ENCODE peak calls at places on chromosomes 5 and 9, in six cellular contexts. K is H1, U is GM12878, G is K562, N is GM12891, A is HepG2. F is an unnamed sample.
A peak's percentile ranks its signal among the peaks of the same experiment; 100 is the strongest.

GRCh38 chr9:97316904-97317303 is 9.4 kb downstream of the CCDC180 start:
- DNase-seq in K (no peak), N (no peak), A (no peak), U (no peak), G (no peak), F (no peak)

GRCh38 chr5:175659546-175660248 is 1.8 kb downstream of the HRH2 start:
- DNase-seq in G (no peak), A (no peak), N (no peak), U (no peak), K (no peak), F (no peak)

GRCh38 chr5:142366007-142366406 is 41.2 kb upstream of the SPRY4 start:
- DNase-seq in G (no peak), U (no peak), N (no peak), K (no peak), A (no peak), F (no peak)

GRCh38 chr5:149037819-149038218 is 25.0 kb downstream of the SH3TC2 start:
- DNase-seq in N (no peak), G (no peak), U (no peak), A (no peak), K (no peak), F (no peak)

GRCh38 chr9:109912726-109913460 is 132.9 kb downstream of the PALM2AKAP2 start:
- DNase-seq in N (no peak), A (no peak), K (no peak), U (no peak), G (no peak), F (no peak)

GRCh38 chr9:3200331-3200774 is 325.4 kb downstream of the RFX3 start:
- DNase-seq in K (no peak), G (no peak), A (no peak), U (no peak), N (no peak), F (no peak)

GRCh38 chr5:107570805-107571531 is 99.8 kb downstream of the EFNA5 start:
- DNase-seq in N (peak; percentile 27), A (peak; percentile 2), U (peak; percentile 94), G (no peak), K (no peak), F (peak; percentile 36)

GRCh38 chr9:106146066-106146840 is 451.9 kb downstream of the TMEM38B start:
- DNase-seq in U (no peak), A (no peak), G (no peak), N (no peak), K (no peak), F (no peak)

GRCh38 chr5:132226516-132227234 is 978 bp downstream of the P4HA2 start:
- DNase-seq in G (no peak), U (no peak), N (no peak), A (no peak), K (peak; percentile 47), F (no peak)

GRCh38 chr5:132227235-132227484 is 493 bp downstream of the P4HA2 start:
- DNase-seq in A (no peak), U (no peak), N (no peak), G (no peak), K (no peak), F (no peak)

GRCh38 chr5:132228241-132229035 is 785 bp upstream of the P4HA2 start:
- DNase-seq in A (no peak), U (no peak), N (no peak), G (no peak), K (peak; percentile 49), F (no peak)

GRCh38 chr5:132229236-132229635 is 1.6 kb upstream of the P4HA2 start:
- DNase-seq in G (no peak), N (no peak), U (no peak), A (no peak), K (no peak), F (no peak)

GRCh38 chr5:132227485-132228240 is at the start of gene P4HA2:
- DNase-seq in A (peak; percentile 64), N (peak; percentile 86), U (no peak), G (peak; percentile 91), K (peak; percentile 86), F (peak; percentile 80)
- TF ChIP-seq POLR2A in A (peak; percentile 44), N (no peak), U (peak; percentile 68), G (peak; percentile 71), K (no peak), F (no peak)

GRCh38 chr9:111759762-111760639 is 34.7 kb downstream of the SHOC1 start:
- DNase-seq in G (peak; percentile 83), N (peak; percentile 15), U (peak; percentile 79), K (no peak), A (peak; percentile 50), F (no peak)
- TF ChIP-seq POLR2AphosphoS5 in G (no peak), N (no peak), U (no peak), K (no peak), A (no peak), F (no peak)

GRCh38 chr9:136138566-136138965 is 19.9 kb upstream of the TMEM250 start:
- DNase-seq in A (peak; percentile 44), G (peak; percentile 85), N (peak; percentile 71), U (no peak), K (peak; percentile 95), F (no peak)
- TF ChIP-seq TAF1 in A (no peak), G (no peak), N (no peak), U (no peak), K (no peak), F (no peak)

DNA sequence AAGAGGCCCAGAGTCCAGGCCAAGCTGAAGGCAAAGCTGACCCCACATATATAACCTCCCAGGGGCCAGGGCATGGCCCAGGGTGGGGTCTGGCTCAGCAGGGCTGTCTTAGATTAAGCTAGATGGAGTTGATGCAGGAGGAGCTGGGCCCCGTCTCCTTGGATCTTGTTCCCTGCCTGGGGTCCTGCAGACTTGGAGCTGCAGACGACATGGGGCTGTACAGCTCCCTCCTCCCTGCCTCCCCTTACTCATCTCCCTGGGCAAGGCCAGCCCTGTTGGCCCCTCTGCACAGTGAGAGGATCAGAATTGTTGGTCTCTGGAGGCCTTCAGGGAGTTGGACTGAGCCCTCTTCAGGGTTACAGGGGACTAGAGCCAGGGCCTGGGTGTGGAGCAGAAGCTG is 134.9 kb downstream of the RGS3 start:
- DNase-seq in N (no peak), A (no peak), U (no peak), K (no peak), G (no peak), F (no peak)
- TF ChIP-seq POLR2A in N (no peak), A (no peak), U (peak; percentile 31), K (no peak), G (no peak), F (no peak)

GRCh38 chr9:129138476-129139232 is 27.4 kb downstream of the PTPA start:
- DNase-seq in U (no peak), G (no peak), K (no peak), A (no peak), N (no peak), F (no peak)
- TF ChIP-seq POLR2AphosphoS5 in U (no peak), G (no peak), K (no peak), A (no peak), N (no peak), F (no peak)

GRCh38 chr9:99101271-99101670 is 3.6 kb upstream of the TGFBR1 start:
- DNase-seq in U (no peak), G (no peak), K (no peak), N (no peak), A (no peak), F (no peak)
- TF ChIP-seq TAF1 in U (no peak), G (no peak), K (no peak), N (no peak), A (no peak), F (no peak)